ENCODE peak calls at places on chromosomes 2 and 18, in ten cellular contexts. One of them, this sample, is unnamed. For H3K4me1, the result is how much of the 10 kb centered on the place peaks cover.

GRCh38 chr18:32346667-32347066 is 124.0 kb downstream of the GAREM1 start:
- DNase-seq in adipocyte: peak
- DNase-seq in cardiac muscle cell: peak
- DNase-seq in endodermal cell: no peak
- DNase-seq in SK-N-SH: no peak
- DNase-seq in tibial nerve: no peak
- DNase-seq in heart right ventricle: no peak
- DNase-seq in right atrium auricular region: no peak
- DNase-seq in GM23338: peak
- DNase-seq in thyroid gland: peak
- DNase-seq in this sample: no peak

GRCh38 chr18:24112874-24113615 is 25.8 kb upstream of the CABYR start:
- DNase-seq in adipocyte: no peak
- DNase-seq in cardiac muscle cell: no peak
- DNase-seq in endodermal cell: peak
- DNase-seq in SK-N-SH: no peak
- DNase-seq in tibial nerve: no peak
- DNase-seq in heart right ventricle: no peak
- DNase-seq in right atrium auricular region: no peak
- DNase-seq in GM23338: no peak
- DNase-seq in thyroid gland: no peak
- DNase-seq in this sample: no peak

GRCh38 chr2:150449856-150450255 is 37.6 kb downstream of the RND3 start:
- DNase-seq in adipocyte: no peak
- DNase-seq in cardiac muscle cell: no peak
- DNase-seq in endodermal cell: no peak
- DNase-seq in SK-N-SH: no peak
- DNase-seq in tibial nerve: no peak
- DNase-seq in heart right ventricle: no peak
- DNase-seq in right atrium auricular region: no peak
- DNase-seq in GM23338: no peak
- DNase-seq in thyroid gland: no peak
- DNase-seq in this sample: no peak

GRCh38 chr2:122514451-122514996 is 759.1 kb downstream of the TSN start:
- DNase-seq in adipocyte: no peak
- DNase-seq in cardiac muscle cell: no peak
- DNase-seq in endodermal cell: no peak
- DNase-seq in SK-N-SH: no peak
- DNase-seq in tibial nerve: no peak
- DNase-seq in heart right ventricle: no peak
- DNase-seq in right atrium auricular region: no peak
- DNase-seq in GM23338: no peak
- DNase-seq in thyroid gland: no peak
- DNase-seq in this sample: no peak

GRCh38 chr2:232315049-232315922 is 63.3 kb upstream of the ALPP start:
- DNase-seq in adipocyte: no peak
- DNase-seq in cardiac muscle cell: no peak
- DNase-seq in endodermal cell: no peak
- DNase-seq in SK-N-SH: no peak
- DNase-seq in tibial nerve: peak
- DNase-seq in heart right ventricle: no peak
- DNase-seq in right atrium auricular region: peak
- DNase-seq in GM23338: peak
- DNase-seq in thyroid gland: peak
- DNase-seq in this sample: peak

GRCh38 chr2:160647967-160648685 is 154.5 kb upstream of the RBMS1 start:
- DNase-seq in adipocyte: no peak
- DNase-seq in cardiac muscle cell: no peak
- DNase-seq in endodermal cell: no peak
- DNase-seq in SK-N-SH: no peak
- DNase-seq in tibial nerve: no peak
- DNase-seq in heart right ventricle: peak
- DNase-seq in right atrium auricular region: no peak
- DNase-seq in GM23338: no peak
- DNase-seq in thyroid gland: peak
- DNase-seq in this sample: peak

GRCh38 chr2:191018663-191019119 is 4.7 kb upstream of the STAT1 start:
- DNase-seq in adipocyte: no peak
- DNase-seq in cardiac muscle cell: no peak
- DNase-seq in endodermal cell: no peak
- DNase-seq in SK-N-SH: no peak
- DNase-seq in tibial nerve: no peak
- DNase-seq in heart right ventricle: no peak
- DNase-seq in right atrium auricular region: no peak
- DNase-seq in GM23338: no peak
- DNase-seq in thyroid gland: no peak
- DNase-seq in this sample: no peak

GRCh38 chr2:134683561-134684112 is 35.2 kb downstream of the TMEM163 start:
- DNase-seq in adipocyte: no peak
- DNase-seq in cardiac muscle cell: no peak
- DNase-seq in endodermal cell: no peak
- DNase-seq in SK-N-SH: no peak
- DNase-seq in tibial nerve: no peak
- DNase-seq in heart right ventricle: no peak
- DNase-seq in right atrium auricular region: no peak
- DNase-seq in GM23338: no peak
- DNase-seq in thyroid gland: no peak
- DNase-seq in this sample: no peak

GRCh38 chr2:227510620-227510958 is 38.6 kb downstream of the AGFG1 start:
- DNase-seq in adipocyte: no peak
- DNase-seq in cardiac muscle cell: no peak
- DNase-seq in endodermal cell: no peak
- DNase-seq in SK-N-SH: no peak
- DNase-seq in tibial nerve: no peak
- DNase-seq in heart right ventricle: no peak
- DNase-seq in right atrium auricular region: no peak
- DNase-seq in GM23338: no peak
- DNase-seq in thyroid gland: no peak
- DNase-seq in this sample: no peak
- H3K4me1 ChIP-seq in adipocyte: under half
- H3K4me1 ChIP-seq in cardiac muscle cell: under half
- H3K4me1 ChIP-seq in endodermal cell: under half
- H3K4me1 ChIP-seq in SK-N-SH: under half
- H3K4me1 ChIP-seq in tibial nerve: under half
- H3K4me1 ChIP-seq in heart right ventricle: half or more
- H3K4me1 ChIP-seq in right atrium auricular region: under half
- H3K4me1 ChIP-seq in GM23338: half or more
- H3K4me1 ChIP-seq in thyroid gland: under half
- H3K4me1 ChIP-seq in this sample: under half

GRCh38 chr2:62198237-62198633 is 2.3 kb downstream of the B3GNT2 start:
- DNase-seq in adipocyte: no peak
- DNase-seq in cardiac muscle cell: no peak
- DNase-seq in endodermal cell: no peak
- DNase-seq in SK-N-SH: no peak
- DNase-seq in tibial nerve: no peak
- DNase-seq in heart right ventricle: no peak
- DNase-seq in right atrium auricular region: no peak
- DNase-seq in GM23338: no peak
- DNase-seq in thyroid gland: no peak
- DNase-seq in this sample: no peak
- H3K4me1 ChIP-seq in adipocyte: under half
- H3K4me1 ChIP-seq in cardiac muscle cell: under half
- H3K4me1 ChIP-seq in endodermal cell: under half
- H3K4me1 ChIP-seq in SK-N-SH: under half
- H3K4me1 ChIP-seq in tibial nerve: under half
- H3K4me1 ChIP-seq in heart right ventricle: under half
- H3K4me1 ChIP-seq in right atrium auricular region: under half
- H3K4me1 ChIP-seq in GM23338: half or more
- H3K4me1 ChIP-seq in thyroid gland: half or more
- H3K4me1 ChIP-seq in this sample: under half

GRCh38 chr2:181145645-181146044 is 165.2 kb downstream of the UBE2E3 start:
- DNase-seq in adipocyte: no peak
- DNase-seq in cardiac muscle cell: no peak
- DNase-seq in endodermal cell: no peak
- DNase-seq in SK-N-SH: no peak
- DNase-seq in tibial nerve: no peak
- DNase-seq in heart right ventricle: no peak
- DNase-seq in right atrium auricular region: no peak
- DNase-seq in GM23338: no peak
- DNase-seq in thyroid gland: no peak
- DNase-seq in this sample: no peak

GRCh38 chr2:181140414-181140813 is 160.0 kb downstream of the UBE2E3 start:
- DNase-seq in adipocyte: peak
- DNase-seq in cardiac muscle cell: no peak
- DNase-seq in endodermal cell: no peak
- DNase-seq in SK-N-SH: no peak
- DNase-seq in tibial nerve: peak
- DNase-seq in heart right ventricle: no peak
- DNase-seq in right atrium auricular region: no peak
- DNase-seq in GM23338: no peak
- DNase-seq in thyroid gland: no peak
- DNase-seq in this sample: no peak

GRCh38 chr2:181141676-181142075 is 161.3 kb downstream of the UBE2E3 start:
- DNase-seq in adipocyte: no peak
- DNase-seq in cardiac muscle cell: no peak
- DNase-seq in endodermal cell: no peak
- DNase-seq in SK-N-SH: no peak
- DNase-seq in tibial nerve: no peak
- DNase-seq in heart right ventricle: no peak
- DNase-seq in right atrium auricular region: no peak
- DNase-seq in GM23338: no peak
- DNase-seq in thyroid gland: no peak
- DNase-seq in this sample: no peak

GRCh38 chr2:181143790-181144300 is 163.4 kb downstream of the UBE2E3 start:
- DNase-seq in adipocyte: no peak
- DNase-seq in cardiac muscle cell: no peak
- DNase-seq in endodermal cell: no peak
- DNase-seq in SK-N-SH: no peak
- DNase-seq in tibial nerve: no peak
- DNase-seq in heart right ventricle: no peak
- DNase-seq in right atrium auricular region: no peak
- DNase-seq in GM23338: no peak
- DNase-seq in thyroid gland: no peak
- DNase-seq in this sample: no peak

DNA sequence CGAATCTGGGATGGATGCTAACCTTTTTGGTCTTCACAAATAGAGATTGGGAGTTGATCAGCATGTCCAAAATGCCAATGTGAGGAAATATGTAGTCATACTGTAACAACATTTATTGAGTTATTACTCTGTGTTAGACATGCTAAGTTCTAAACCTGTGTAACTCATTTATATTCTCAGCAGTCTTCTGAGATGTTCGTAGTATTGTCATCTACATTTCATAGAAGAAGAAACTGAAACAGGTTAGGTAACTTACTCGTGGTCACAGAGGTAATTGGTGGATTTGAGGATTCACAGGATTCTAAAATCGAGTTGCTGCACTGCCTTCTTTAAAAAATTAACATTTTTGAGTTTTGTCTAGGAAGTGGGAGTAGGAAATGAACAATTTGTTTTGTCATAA is 162.1 kb downstream of the UBE2E3 start:
- DNase-seq in adipocyte: no peak
- DNase-seq in cardiac muscle cell: no peak
- DNase-seq in endodermal cell: no peak
- DNase-seq in SK-N-SH: no peak
- DNase-seq in tibial nerve: no peak
- DNase-seq in heart right ventricle: no peak
- DNase-seq in right atrium auricular region: no peak
- DNase-seq in GM23338: no peak
- DNase-seq in thyroid gland: no peak
- DNase-seq in this sample: no peak
- H3K4me1 ChIP-seq in adipocyte: under half
- H3K4me1 ChIP-seq in cardiac muscle cell: under half
- H3K4me1 ChIP-seq in endodermal cell: under half
- H3K4me1 ChIP-seq in SK-N-SH: under half
- H3K4me1 ChIP-seq in tibial nerve: under half
- H3K4me1 ChIP-seq in heart right ventricle: under half
- H3K4me1 ChIP-seq in right atrium auricular region: under half
- H3K4me1 ChIP-seq in GM23338: under half
- H3K4me1 ChIP-seq in thyroid gland: under half
- H3K4me1 ChIP-seq in this sample: under half

GRCh38 chr2:120859814-120860578 is 124.3 kb downstream of the GLI2 start:
- DNase-seq in adipocyte: no peak
- DNase-seq in cardiac muscle cell: no peak
- DNase-seq in endodermal cell: peak
- DNase-seq in SK-N-SH: no peak
- DNase-seq in tibial nerve: no peak
- DNase-seq in heart right ventricle: no peak
- DNase-seq in right atrium auricular region: no peak
- DNase-seq in GM23338: no peak
- DNase-seq in thyroid gland: no peak
- DNase-seq in this sample: no peak
- H3K4me1 ChIP-seq in adipocyte: under half
- H3K4me1 ChIP-seq in cardiac muscle cell: under half
- H3K4me1 ChIP-seq in endodermal cell: under half
- H3K4me1 ChIP-seq in SK-N-SH: under half
- H3K4me1 ChIP-seq in tibial nerve: under half
- H3K4me1 ChIP-seq in heart right ventricle: under half
- H3K4me1 ChIP-seq in right atrium auricular region: under half
- H3K4me1 ChIP-seq in GM23338: under half
- H3K4me1 ChIP-seq in thyroid gland: under half
- H3K4me1 ChIP-seq in this sample: under half

GRCh38 chr2:70400539-70400938 is 98.7 kb upstream of the FAM136A start:
- DNase-seq in adipocyte: no peak
- DNase-seq in cardiac muscle cell: no peak
- DNase-seq in endodermal cell: no peak
- DNase-seq in SK-N-SH: no peak
- DNase-seq in tibial nerve: no peak
- DNase-seq in heart right ventricle: no peak
- DNase-seq in right atrium auricular region: no peak
- DNase-seq in GM23338: no peak
- DNase-seq in thyroid gland: no peak
- DNase-seq in this sample: no peak
- H3K4me1 ChIP-seq in adipocyte: under half
- H3K4me1 ChIP-seq in cardiac muscle cell: under half
- H3K4me1 ChIP-seq in endodermal cell: under half
- H3K4me1 ChIP-seq in SK-N-SH: under half
- H3K4me1 ChIP-seq in tibial nerve: under half
- H3K4me1 ChIP-seq in heart right ventricle: under half
- H3K4me1 ChIP-seq in right atrium auricular region: under half
- H3K4me1 ChIP-seq in GM23338: under half
- H3K4me1 ChIP-seq in thyroid gland: under half
- H3K4me1 ChIP-seq in this sample: under half

DNA sequence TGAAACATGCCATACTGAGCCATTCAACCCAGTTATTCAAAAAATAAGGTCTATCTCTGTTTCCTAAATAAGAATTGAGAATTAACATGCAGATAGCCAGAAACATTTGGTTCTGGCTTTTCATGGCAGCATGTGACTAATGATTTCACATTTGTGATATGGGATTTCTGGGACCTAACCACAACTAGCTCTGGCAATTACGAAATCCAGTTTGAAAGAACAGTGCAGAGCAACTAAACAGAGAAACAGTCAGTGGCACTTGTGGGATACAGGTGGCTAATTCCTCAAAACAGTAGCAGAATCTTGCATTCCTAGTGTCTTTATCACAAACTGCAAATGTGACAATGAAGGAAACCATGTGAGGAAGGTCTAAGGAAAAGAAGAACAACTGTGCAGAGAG is 637.8 kb upstream of the CHAC2 start:
- DNase-seq in adipocyte: peak
- DNase-seq in cardiac muscle cell: no peak
- DNase-seq in endodermal cell: no peak
- DNase-seq in SK-N-SH: no peak
- DNase-seq in tibial nerve: no peak
- DNase-seq in heart right ventricle: no peak
- DNase-seq in right atrium auricular region: no peak
- DNase-seq in GM23338: no peak
- DNase-seq in thyroid gland: no peak
- DNase-seq in this sample: no peak
- H3K4me1 ChIP-seq in adipocyte: under half
- H3K4me1 ChIP-seq in cardiac muscle cell: under half
- H3K4me1 ChIP-seq in endodermal cell: under half
- H3K4me1 ChIP-seq in SK-N-SH: under half
- H3K4me1 ChIP-seq in tibial nerve: under half
- H3K4me1 ChIP-seq in heart right ventricle: under half
- H3K4me1 ChIP-seq in right atrium auricular region: under half
- H3K4me1 ChIP-seq in GM23338: under half
- H3K4me1 ChIP-seq in thyroid gland: under half
- H3K4me1 ChIP-seq in this sample: under half